ENCODE peak calls at places on chromosomes 2 and 18, in seven cellular contexts. P is AG09309, D is GM12865, Z is lower leg skin, E is HFF-Myc, R is lower lobe of right lung, I is astrocyte of the cerebellum. T is an unnamed sample.

GRCh38 chr2:115163572-115163971 is 721.1 kb downstream of the DPP10 start:
- DNase-seq in I (no peak), D (no peak), E (no peak), R (no peak), Z (no peak), P (no peak), T (no peak)

GRCh38 chr2:12498703-12499102 is 218.0 kb upstream of the TRIB2 start:
- DNase-seq in I (no peak), R (no peak), D (no peak), P (no peak), Z (no peak), E (peak; percentile 69), T (no peak)

GRCh38 chr2:177675256-177676220 is 283.0 kb downstream of the AGPS start:
- DNase-seq in R (no peak), I (no peak), Z (no peak), P (no peak), D (no peak), E (no peak), T (no peak)

GRCh38 chr18:48788378-48788777 is 162.4 kb downstream of the SMAD7 start:
- DNase-seq in E (no peak), R (peak; percentile 11), P (no peak), D (no peak), I (no peak), Z (peak; percentile 40), T (no peak)

GRCh38 chr2:57199663-57200062 is 846.9 kb upstream of the VRK2 start:
- DNase-seq in E (no peak), P (no peak), R (no peak), Z (no peak), I (no peak), D (no peak), T (no peak)

GRCh38 chr18:50653402-50654093 is 93.7 kb downstream of the MAPK4 start:
- DNase-seq in I (no peak), Z (no peak), D (no peak), P (no peak), E (no peak), R (no peak), T (no peak)

GRCh38 chr18:8559612-8560011 is 49.6 kb upstream of the RAB12 start:
- DNase-seq in I (no peak), R (no peak), Z (no peak), E (no peak), D (no peak), P (no peak), T (no peak)

GRCh38 chr2:122255924-122256323 is 500.5 kb downstream of the TSN start:
- DNase-seq in R (no peak), D (no peak), P (no peak), I (peak; percentile 11), Z (no peak), E (no peak), T (no peak)

GRCh38 chr2:230908595-230909191 is 16.3 kb downstream of the GPR55 start:
- DNase-seq in D (peak; percentile 52), I (no peak), E (peak; percentile 72), Z (peak; percentile 80), R (no peak), P (peak; percentile 33), T (peak; percentile 82)

GRCh38 chr2:88090446-88091283 is 23.0 kb downstream of the SMYD1 start:
- DNase-seq in R (no peak), Z (no peak), P (no peak), I (no peak), D (no peak), E (no peak), T (peak; percentile 66)

GRCh38 chr2:66683599-66683998 is 248.7 kb downstream of the MEIS1 start:
- DNase-seq in E (no peak), D (no peak), Z (no peak), I (no peak), P (no peak), R (no peak), T (no peak)

GRCh38 chr2:35255826-35256225 is 1099.8 kb upstream of the CRIM1 start:
- DNase-seq in E (no peak), D (no peak), R (no peak), P (no peak), Z (no peak), I (no peak), T (no peak)

GRCh38 chr2:206442854-206443734 is at the start of gene ADAM23:
- DNase-seq in D (peak; percentile 67), E (no peak), P (no peak), I (no peak), R (no peak), Z (no peak), T (peak; percentile 49)
- TF ChIP-seq CTCF in D (no peak), E (no peak), P (peak; percentile 20), I (peak; percentile 15), R (no peak), Z (no peak), T (no peak)

DNA sequence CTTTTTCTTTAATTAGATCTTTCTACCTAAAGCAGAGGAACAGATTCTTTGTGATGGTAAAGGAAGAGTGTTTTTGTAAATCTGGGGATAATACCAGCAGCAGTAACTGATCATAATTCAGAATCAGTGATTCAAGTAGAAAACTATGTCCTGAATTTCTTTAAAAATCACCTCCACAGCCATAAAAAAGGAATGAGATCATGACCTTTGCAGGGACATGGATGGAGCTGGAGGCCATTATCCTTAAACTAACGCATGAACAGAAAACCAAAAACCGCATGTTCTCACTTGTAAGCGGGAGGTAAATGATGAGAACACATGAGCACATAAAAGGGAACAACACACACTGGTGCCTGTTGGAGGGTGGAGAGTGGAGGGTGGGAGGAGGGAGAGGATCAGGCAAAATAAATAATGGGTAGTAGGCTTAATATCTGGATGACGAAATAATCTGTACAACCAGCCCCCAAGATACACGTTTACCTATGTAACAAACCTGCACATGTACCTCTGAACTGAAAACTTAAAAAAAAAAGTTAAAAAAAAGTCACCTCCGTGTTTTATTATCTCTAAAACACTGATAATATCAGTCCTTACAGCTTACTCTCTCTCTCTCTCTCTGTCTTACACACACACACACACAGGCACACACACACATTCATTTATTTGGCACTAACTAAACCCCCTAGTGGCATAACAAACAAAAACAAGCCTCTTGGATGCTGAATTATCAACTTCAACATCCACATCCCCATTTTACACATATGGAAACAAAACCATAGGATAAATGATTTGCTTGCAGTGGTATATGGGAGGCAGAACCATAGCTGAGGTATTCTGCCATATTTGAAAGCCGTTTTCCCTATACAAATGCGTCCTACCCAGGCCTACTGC is 1.4 kb downstream of the TM4SF20 start:
- DNase-seq in D (peak; percentile 26), Z (no peak), I (no peak), P (no peak), E (no peak), R (no peak), T (no peak)
- TF ChIP-seq CTCF in D (peak; percentile 26), Z (no peak), I (no peak), P (peak; percentile 17), E (peak; percentile 7), R (no peak), T (no peak)

DNA sequence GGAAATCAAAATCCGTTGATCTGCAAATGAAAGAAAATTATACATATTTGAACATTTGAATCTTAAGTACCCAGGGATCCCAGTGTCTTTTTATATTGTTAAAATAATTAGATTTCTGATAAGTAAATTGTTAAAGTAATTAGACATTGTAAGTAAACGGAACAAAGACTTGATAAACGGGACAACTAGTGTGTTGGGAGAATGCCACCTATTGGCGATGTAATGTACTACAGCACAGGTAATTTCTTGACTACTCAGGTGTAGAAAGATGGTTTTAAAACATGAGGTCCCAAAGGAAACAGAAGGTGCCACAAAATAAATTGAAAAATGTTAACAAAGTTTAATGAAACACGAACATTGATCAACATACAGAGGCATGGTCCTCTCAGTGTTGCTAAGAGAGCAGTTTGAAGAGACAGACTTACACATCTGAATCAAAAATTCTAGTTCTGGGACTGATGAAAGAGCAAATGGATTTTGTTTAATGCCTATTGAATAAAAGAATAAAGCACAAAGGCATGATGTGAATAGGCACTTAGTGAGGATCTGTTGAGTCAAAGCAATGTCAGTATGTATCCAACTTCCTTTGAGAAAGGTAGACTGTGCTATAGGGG is 103.4 kb upstream of the RASGRP3 start:
- DNase-seq in E (no peak), I (no peak), D (peak; percentile 73), Z (no peak), P (no peak), R (no peak), T (peak; percentile 30)
- TF ChIP-seq CTCF in E (peak; percentile 67), I (peak; percentile 72), D (peak; percentile 71), Z (no peak), P (peak; percentile 46), R (peak; percentile 79), T (peak; percentile 82)

DNA sequence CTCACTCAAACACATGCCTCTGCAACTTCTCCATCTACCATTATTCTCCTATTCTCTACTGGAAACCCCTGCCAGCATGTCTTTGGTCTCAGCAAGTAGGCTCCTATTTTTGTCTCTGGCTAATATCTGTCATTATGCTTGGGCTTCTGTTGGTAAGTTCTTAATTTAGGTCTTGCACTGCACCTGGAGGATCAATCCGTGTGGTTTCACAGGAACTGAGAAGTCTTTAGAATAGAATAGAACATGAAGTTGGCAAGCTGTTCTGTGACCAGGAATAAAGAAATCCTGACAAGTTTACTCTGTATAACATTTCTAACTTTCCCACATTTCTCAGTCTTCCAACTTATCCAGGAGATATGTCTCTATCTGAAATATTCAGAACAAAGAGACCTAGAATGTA is 219.5 kb upstream of the GYPC start:
- DNase-seq in D (no peak), I (no peak), P (no peak), Z (no peak), E (no peak), R (no peak), T (no peak)
- TF ChIP-seq CTCF in D (no peak), I (no peak), P (no peak), Z (no peak), E (no peak), R (no peak), T (no peak)

GRCh38 chr2:233412405-233412804 is 58.1 kb downstream of the DGKD start:
- DNase-seq in I (no peak), P (no peak), Z (no peak), R (no peak), E (no peak), D (no peak), T (no peak)

GRCh38 chr2:233413529-233414272 is 59.4 kb downstream of the DGKD start:
- DNase-seq in P (no peak), D (no peak), Z (peak; percentile 83), R (peak; percentile 79), E (peak; percentile 37), I (no peak), T (peak; percentile 83)

GRCh38 chr2:233414777-233415570 is 60.7 kb downstream of the DGKD start:
- DNase-seq in P (no peak), I (no peak), Z (peak; percentile 74), E (no peak), R (no peak), D (no peak), T (peak; percentile 81)

GRCh38 chr2:233413046-233413445 is 58.8 kb downstream of the DGKD start:
- DNase-seq in I (no peak), D (no peak), E (no peak), P (no peak), Z (peak; percentile 26), R (no peak), T (no peak)

GRCh38 chr2:233414273-233414654 is 60.0 kb downstream of the DGKD start:
- DNase-seq in E (no peak), D (no peak), R (no peak), I (no peak), P (no peak), Z (peak; percentile 17), T (no peak)
- TF ChIP-seq CTCF in E (no peak), D (no peak), R (no peak), I (no peak), P (peak; percentile 5), Z (no peak), T (no peak)